ENCODE peak calls at places on chromosomes 1 and 21, in eight cellular contexts. U is SW480, L is activated gamma-delta T cell treated with Interleukin-2 at 50 U/mL for 16 hours, R is colonic mucosa, J is neural progenitor cell, P is NCI-H2081 treated with DMSO at 0.1 percent for 48 hours, V is HS-27A, C is mammary epithelial cell. H is an unnamed sample.

GRCh38 chr1:203048555-203049051 is 22.3 kb downstream of the PPFIA4 start:
- DNase-seq in U (peak; percentile 29), L (no peak), R (no peak), J (peak; percentile 81), P (no peak), V (no peak), C (no peak), H (no peak)

GRCh38 chr1:32870615-32871363 is at the start of gene FNDC5:
- DNase-seq in U (no peak), L (no peak), R (no peak), J (peak; percentile 86), P (no peak), V (no peak), C (no peak), H (peak; percentile 36)

GRCh38 chr1:4825841-4826450 is 171.5 kb downstream of the AJAP1 start:
- DNase-seq in U (peak; percentile 32), L (no peak), R (no peak), J (peak; percentile 64), P (no peak), V (no peak), C (no peak), H (no peak)

GRCh38 chr1:237873487-237873927 is 17.2 kb downstream of the ZP4 start:
- DNase-seq in U (peak; percentile 74), L (no peak), R (no peak), J (no peak), P (no peak), V (peak; percentile 76), C (peak; percentile 98), H (no peak)

GRCh38 chr1:6353948-6354658 is 39.5 kb downstream of the ACOT7 start:
- DNase-seq in U (peak; percentile 61), L (no peak), R (peak; percentile 87), J (no peak), P (no peak), V (no peak), C (no peak), H (peak; percentile 66)

GRCh38 chr1:163071381-163072255 is 2.5 kb downstream of the RGS4 start:
- DNase-seq in U (peak; percentile 69), L (peak; percentile 3), R (peak; percentile 41), J (peak; percentile 80), P (peak; percentile 57), V (peak; percentile 88), C (peak; percentile 87), H (peak; percentile 39)

GRCh38 chr1:222889445-222889844 is 74.6 kb downstream of the DISP1 start:
- DNase-seq in U (no peak), L (no peak), R (no peak), J (no peak), P (no peak), V (no peak), C (no peak), H (no peak)

GRCh38 chr1:156025873-156026272 is 5.1 kb upstream of the SSR2 start:
- DNase-seq in U (no peak), L (no peak), R (peak; percentile 23), J (peak; percentile 84), P (no peak), V (no peak), C (no peak), H (no peak)

GRCh38 chr1:12745992-12746323 is at the start of gene CFAP107:
- DNase-seq in U (peak; percentile 43), L (no peak), R (no peak), J (no peak), P (no peak), V (no peak), C (no peak), H (no peak)

GRCh38 chr1:54791880-54792522 is 9.1 kb downstream of the TTC22 start:
- DNase-seq in U (no peak), L (no peak), R (peak; percentile 68), J (peak; percentile 73), P (no peak), V (no peak), C (no peak), H (no peak)

GRCh38 chr21:37764696-37765095 is 151.6 kb downstream of the KCNJ6 start:
- DNase-seq in U (no peak), L (no peak), R (no peak), J (no peak), P (no peak), V (no peak), C (no peak), H (no peak)

GRCh38 chr1:223000549-223001135 is 142.4 kb downstream of the TLR5 start:
- DNase-seq in U (no peak), L (no peak), R (no peak), J (no peak), P (no peak), V (no peak), C (no peak), H (no peak)

GRCh38 chr1:6270432-6270831 is 9.5 kb upstream of the GPR153 start:
- DNase-seq in U (no peak), L (no peak), R (peak; percentile 53), J (no peak), P (no peak), V (no peak), C (no peak), H (no peak)

GRCh38 chr21:45081636-45082035 is 7.3 kb downstream of the ADARB1 start:
- DNase-seq in U (no peak), L (no peak), R (no peak), J (no peak), P (no peak), V (no peak), C (no peak), H (no peak)

GRCh38 chr1:23376890-23377811 is 7.5 kb upstream of the ZNF436 start:
- DNase-seq in U (peak; percentile 31), L (no peak), R (no peak), J (peak; percentile 22), P (no peak), V (no peak), C (peak; percentile 96), H (peak; percentile 54)

GRCh38 chr1:95003433-95003738 is 69.4 kb downstream of the ALG14 start:
- DNase-seq in U (no peak), L (no peak), R (no peak), J (no peak), P (no peak), V (no peak), C (no peak), H (no peak)

GRCh38 chr1:201710632-201711031 is 118.3 kb upstream of the IPO9 start:
- DNase-seq in U (no peak), L (no peak), R (no peak), J (no peak), P (no peak), V (no peak), C (peak; percentile 23), H (no peak)

GRCh38 chr21:45423968-45424853 is 19.2 kb downstream of the COL18A1 start:
- DNase-seq in U (no peak), L (no peak), R (no peak), J (no peak), P (no peak), V (no peak), C (no peak), H (no peak)

GRCh38 chr1:86753700-86754099 is 49.3 kb downstream of the SH3GLB1 start:
- DNase-seq in U (peak; percentile 83), L (peak; percentile 7), R (no peak), J (peak; percentile 13), P (no peak), V (no peak), C (peak; percentile 43), H (no peak)

GRCh38 chr1:92995420-92996130 is 34.3 kb upstream of the DIPK1A start:
- DNase-seq in U (no peak), L (no peak), R (peak; percentile 59), J (no peak), P (no peak), V (no peak), C (no peak), H (no peak)

GRCh38 chr1:24090736-24091135 is 21.2 kb downstream of the MYOM3 start:
- DNase-seq in U (no peak), L (no peak), R (no peak), J (no peak), P (no peak), V (no peak), C (no peak), H (no peak)

GRCh38 chr1:200901796-200902444 is 7.2 kb downstream of the INAVA start:
- DNase-seq in U (no peak), L (no peak), R (no peak), J (no peak), P (no peak), V (no peak), C (peak; percentile 71), H (no peak)

GRCh38 chr1:33407750-33408436 is 23.0 kb downstream of the PHC2 start:
- DNase-seq in U (no peak), L (no peak), R (no peak), J (no peak), P (no peak), V (no peak), C (peak; percentile 25), H (no peak)

GRCh38 chr1:40841602-40842001 is 20.6 kb downstream of the CITED4 start:
- DNase-seq in U (no peak), L (no peak), R (no peak), J (no peak), P (no peak), V (no peak), C (no peak), H (no peak)

GRCh38 chr1:235996048-235996785 is 68.7 kb downstream of the NID1 start:
- DNase-seq in U (no peak), L (no peak), R (no peak), J (no peak), P (peak; percentile 26), V (no peak), C (no peak), H (no peak)

GRCh38 chr1:86396503-86396900 is 379 bp upstream of the ODF2L start:
- DNase-seq in U (peak; percentile 3), L (no peak), R (no peak), J (no peak), P (no peak), V (no peak), C (no peak), H (no peak)

GRCh38 chr21:42973991-42974831 is at the start of gene PKNOX1:
- DNase-seq in U (peak; percentile 99), L (peak; percentile 99), R (peak; percentile 99), J (peak; percentile 100), P (peak; percentile 84), V (peak; percentile 91), C (peak; percentile 98), H (peak; percentile 99)

GRCh38 chr1:23745515-23745914 is 2.2 kb downstream of the ELOA start:
- DNase-seq in U (peak; percentile 70), L (no peak), R (no peak), J (peak; percentile 15), P (no peak), V (no peak), C (peak; percentile 36), H (no peak)

GRCh38 chr1:6646499-6647148 is 22.0 kb downstream of the THAP3 start:
- DNase-seq in U (peak; percentile 58), L (peak; percentile 11), R (no peak), J (peak; percentile 64), P (no peak), V (no peak), C (peak; percentile 24), H (no peak)